ENCODE peak calls at places on chromosomes 16 and 17, in ten cellular contexts. L, Z, D, X, S, R, C, Y, T and V are unnamed samples.

GRCh38 chr17:16215965-16216316 is 607 bp upstream of the NCOR1 start:
- DNase-seq in Y (no peak), R (no peak), C (peak), X (peak), D (no peak), T (peak), Z (no peak), L (peak), S (peak), V (no peak)

GRCh38 chr17:7440823-7441174 is 1.5 kb downstream of the FGF11 start:
- DNase-seq in Z (peak), D (no peak), L (peak), X (no peak), C (no peak), T (no peak), Y (peak), R (no peak), S (no peak), V (peak)

GRCh38 chr17:64221679-64222078 is 41.4 kb downstream of the TEX2 start:
- DNase-seq in T (no peak), D (no peak), C (no peak), X (no peak), S (no peak), R (no peak), L (no peak), Y (no peak), Z (no peak), V (no peak)

GRCh38 chr16:74455619-74456289 is 34.5 kb upstream of the CLEC18B start:
- DNase-seq in S (no peak), Y (no peak), R (no peak), L (no peak), C (no peak), X (no peak), D (no peak), T (no peak), Z (no peak), V (no peak)

GRCh38 chr16:69772560-69773254 is 10.6 kb downstream of the WWP2 start:
- DNase-seq in Y (no peak), C (no peak), D (no peak), T (no peak), R (no peak), X (no peak), L (no peak), S (no peak), Z (peak), V (no peak)

GRCh38 chr17:20979792-20980083 is 63.1 kb downstream of the USP22 start:
- DNase-seq in R (no peak), L (peak), S (no peak), X (no peak), C (no peak), T (no peak), Y (no peak), Z (no peak), D (no peak), V (no peak)

GRCh38 chr17:76474238-76474637 is 6.8 kb downstream of the AANAT start:
- DNase-seq in D (no peak), R (no peak), X (no peak), C (no peak), Z (no peak), L (no peak), T (no peak), Y (no peak), S (no peak), V (no peak)

GRCh38 chr16:49578435-49579024 is 204.9 kb downstream of the C16orf78 start:
- DNase-seq in S (no peak), L (no peak), X (no peak), R (no peak), D (no peak), C (no peak), Z (no peak), T (no peak), Y (no peak), V (no peak)

GRCh38 chr16:27236635-27237228 is 31.8 kb downstream of the NSMCE1 start:
- DNase-seq in R (no peak), Z (no peak), T (no peak), Y (no peak), C (no peak), X (no peak), S (no peak), D (no peak), L (no peak), V (no peak)

GRCh38 chr17:38558751-38559024 is 47.1 kb downstream of the SRCIN1 start:
- DNase-seq in S (no peak), X (no peak), Y (no peak), L (no peak), D (no peak), Z (no peak), R (peak), T (no peak), C (no peak), V (no peak)

GRCh38 chr16:67679935-67680897 is 13.6 kb downstream of the C16orf86 start:
- DNase-seq in Z (no peak), X (no peak), T (no peak), L (no peak), C (no peak), S (no peak), Y (no peak), R (no peak), D (no peak), V (no peak)

GRCh38 chr17:17628388-17629008 is 37.0 kb upstream of the PEMT start:
- DNase-seq in X (no peak), R (peak), C (no peak), S (no peak), Y (no peak), Z (no peak), T (no peak), D (no peak), L (no peak), V (no peak)

GRCh38 chr17:15447928-15448579 is 19.4 kb downstream of the CDRT4 start:
- DNase-seq in T (no peak), Y (no peak), C (no peak), L (no peak), R (no peak), X (no peak), Z (no peak), D (no peak), S (no peak), V (no peak)

GRCh38 chr17:10563991-10564660 is 14.7 kb upstream of the MYH2 start:
- DNase-seq in Z (no peak), T (no peak), Y (no peak), R (no peak), D (no peak), S (no peak), X (no peak), C (no peak), L (no peak), V (no peak)

GRCh38 chr16:58608601-58609136 is 21.0 kb downstream of the CNOT1 start:
- DNase-seq in L (no peak), Y (no peak), X (no peak), C (no peak), Z (no peak), D (no peak), R (no peak), T (no peak), S (no peak), V (no peak)

GRCh38 chr16:71172808-71173207 is 57.7 kb downstream of the HYDIN start:
- DNase-seq in C (no peak), S (no peak), D (no peak), L (no peak), Y (peak), Z (peak), X (no peak), R (no peak), T (no peak), V (peak)

GRCh38 chr16:85508388-85508787 is 104.7 kb upstream of the GSE1 start:
- DNase-seq in X (no peak), R (no peak), S (no peak), Z (no peak), Y (no peak), C (no peak), L (no peak), D (no peak), T (no peak), V (no peak)

GRCh38 chr17:41333836-41334235 is 16.8 kb downstream of the KRT33A start:
- DNase-seq in R (no peak), L (no peak), C (no peak), D (no peak), Y (no peak), Z (no peak), X (no peak), S (no peak), T (no peak), V (no peak)

GRCh38 chr17:75159196-75160031 is 5.1 kb upstream of the JPT1 start:
- DNase-seq in X (no peak), L (no peak), C (no peak), D (no peak), R (peak), S (no peak), Y (no peak), T (no peak), Z (peak), V (no peak)

GRCh38 chr16:49855822-49856740 is at the start of gene ZNF423:
- DNase-seq in L (no peak), X (no peak), S (no peak), T (no peak), D (no peak), Z (peak), Y (no peak), R (no peak), C (no peak), V (peak)

GRCh38 chr16:90004577-90004976 is 14.7 kb downstream of the DBNDD1 start:
- DNase-seq in X (no peak), Z (no peak), Y (no peak), S (no peak), T (no peak), C (no peak), R (no peak), L (no peak), D (no peak), V (no peak)

GRCh38 chr17:40617678-40618240 is 29.9 kb downstream of the SMARCE1 start:
- DNase-seq in S (peak), D (no peak), L (no peak), X (no peak), R (no peak), C (no peak), Y (no peak), T (no peak), Z (no peak), V (no peak)

GRCh38 chr17:34584805-34585416 is 5.5 kb downstream of the TMEM132E start:
- DNase-seq in T (no peak), S (peak), D (peak), L (peak), R (no peak), C (no peak), X (no peak), Z (no peak), Y (no peak), V (no peak)

GRCh38 chr17:142102-142661 is 4.8 kb downstream of the SCGB1C2 start:
- DNase-seq in D (no peak), R (peak), Y (peak), L (no peak), Z (no peak), C (peak), S (peak), T (peak), X (peak), V (peak)

GRCh38 chr17:42363767-42364585 is 24.3 kb downstream of the STAT3 start:
- DNase-seq in D (no peak), C (no peak), T (no peak), R (no peak), L (no peak), Z (peak), X (no peak), Y (no peak), S (no peak), V (no peak)

GRCh38 chr16:85798283-85798776 is 1.0 kb downstream of the EMC8 start:
- DNase-seq in R (no peak), Y (no peak), T (no peak), D (no peak), L (peak), X (no peak), S (no peak), Z (no peak), C (no peak), V (no peak)

GRCh38 chr16:54411555-54411954 is 125.0 kb upstream of the IRX3 start:
- DNase-seq in T (no peak), X (no peak), D (no peak), R (no peak), S (peak), L (no peak), Y (peak), C (no peak), Z (no peak), V (peak)

GRCh38 chr17:45096141-45096540 is 35.0 kb downstream of the NMT1 start:
- DNase-seq in D (no peak), R (no peak), Y (no peak), X (no peak), Z (peak), T (no peak), C (no peak), S (no peak), L (peak), V (no peak)

GRCh38 chr17:46984892-46985291 is 5.8 kb upstream of the RPRML start:
- DNase-seq in D (no peak), R (no peak), X (peak), S (no peak), C (no peak), Y (no peak), L (no peak), T (no peak), Z (no peak), V (no peak)

GRCh38 chr17:2904135-2904534 is 107.9 kb downstream of the RAP1GAP2 start:
- DNase-seq in T (no peak), C (no peak), L (no peak), Z (no peak), Y (peak), R (no peak), S (peak), X (peak), D (no peak), V (peak)

GRCh38 chr16:75787421-75787820 is 61.1 kb upstream of the CPHXL start:
- DNase-seq in D (no peak), R (no peak), Z (no peak), C (no peak), X (no peak), S (no peak), L (no peak), Y (no peak), T (no peak), V (no peak)

GRCh38 chr17:80145076-80146075 is 1.6 kb downstream of the EIF4A3 start:
- DNase-seq in L (no peak), X (no peak), Z (no peak), S (no peak), C (no peak), R (peak), D (no peak), T (no peak), Y (no peak), V (no peak)

GRCh38 chr17:65022751-65023421 is 33.7 kb downstream of the GNA13 start:
- DNase-seq in D (no peak), X (no peak), Z (no peak), T (no peak), C (no peak), L (no peak), S (no peak), R (no peak), Y (no peak), V (no peak)

GRCh38 chr16:87240211-87241134 is 76.7 kb downstream of the C16orf95 start:
- DNase-seq in T (no peak), C (no peak), X (no peak), Z (no peak), R (no peak), S (no peak), Y (no peak), D (no peak), L (no peak), V (no peak)

GRCh38 chr17:1744551-1745512 is 2.2 kb downstream of the SERPINF2 start:
- DNase-seq in X (no peak), C (no peak), R (no peak), D (no peak), Y (no peak), T (no peak), S (no peak), L (no peak), Z (no peak), V (no peak)

GRCh38 chr16:12087901-12088364 is 111.4 kb downstream of the SNX29 start:
- DNase-seq in R (peak), Z (no peak), X (peak), T (no peak), D (no peak), L (no peak), C (no peak), Y (peak), S (peak), V (peak)

GRCh38 chr16:84156342-84156784 is 11.3 kb downstream of the DNAAF1 start:
- DNase-seq in L (no peak), C (no peak), D (no peak), R (no peak), Z (no peak), X (peak), S (peak), Y (no peak), T (no peak), V (no peak)